ENCODE peak calls at places on chromosome 20, in nine cellular contexts. C is adrenal gland, V is epithelial cell of proximal tubule, J is fibroblast of pulmonary artery, S is neural progenitor cell, O is body of pancreas, D is uterus, X is AG09309, U is heart left ventricle. A is an unnamed sample.

GRCh38 chr20:3312940-3313656 is 74.1 kb upstream of the SLC4A11 start:
- DNase-seq in O (peak; percentile 31), C (peak; percentile 58), U (no peak), V (peak; percentile 56), S (no peak), D (no peak), J (peak; percentile 80), X (peak; percentile 67), A (peak; percentile 66)

GRCh38 chr20:42744756-42745465 is 444.8 kb downstream of the PTPRT start:
- DNase-seq in O (no peak), S (no peak), C (no peak), D (no peak), U (no peak), X (no peak), J (no peak), V (no peak), A (no peak)

GRCh38 chr20:33686008-33686983 is at the start of gene E2F1:
- DNase-seq in J (peak; percentile 88), U (peak; percentile 98), X (no peak), C (peak; percentile 95), S (peak; percentile 99), O (peak; percentile 96), D (peak; percentile 96), V (no peak), A (peak; percentile 61)

GRCh38 chr20:51529758-51530157 is 12.8 kb downstream of the NFATC2 start:
- DNase-seq in D (no peak), V (no peak), J (no peak), X (no peak), O (no peak), S (no peak), C (no peak), U (no peak), A (no peak)

GRCh38 chr20:13401596-13401995 is 180.5 kb downstream of the ISM1 start:
- DNase-seq in D (no peak), J (peak; percentile 22), X (no peak), U (no peak), S (no peak), C (no peak), V (no peak), O (no peak), A (no peak)

GRCh38 chr20:63536241-63536977 is 767 bp downstream of the PTK6 start:
- DNase-seq in J (peak; percentile 30), O (no peak), D (no peak), C (no peak), U (peak; percentile 33), X (no peak), S (no peak), V (no peak), A (no peak)

GRCh38 chr20:22453244-22454080 is 130.9 kb downstream of the FOXA2 start:
- DNase-seq in J (peak; percentile 26), S (peak; percentile 51), U (no peak), O (peak; percentile 46), V (no peak), X (no peak), D (no peak), C (no peak), A (no peak)

GRCh38 chr20:14790771-14791517 is 453.5 kb upstream of the FLRT3 start:
- DNase-seq in C (no peak), S (peak; percentile 8), V (no peak), U (no peak), D (no peak), J (peak; percentile 3), O (no peak), X (no peak), A (no peak)

GRCh38 chr20:385448-385847 is 4.9 kb downstream of the TRIB3 start:
- DNase-seq in D (no peak), O (no peak), U (no peak), C (no peak), S (no peak), J (no peak), X (no peak), V (peak; percentile 72), A (no peak)

GRCh38 chr20:48910360-48910781 is 11.1 kb upstream of the ARFGEF2 start:
- DNase-seq in S (no peak), C (no peak), U (no peak), D (no peak), J (peak; percentile 70), V (no peak), X (no peak), O (no peak), A (no peak)

GRCh38 chr20:43322851-43323250 is 133.1 kb upstream of the PTPRT start:
- DNase-seq in O (no peak), D (no peak), J (peak; percentile 31), U (no peak), S (no peak), C (peak; percentile 16), V (no peak), X (no peak), A (no peak)

GRCh38 chr20:24581443-24582170 is 112.2 kb downstream of the SYNDIG1 start:
- DNase-seq in U (no peak), D (no peak), X (no peak), S (no peak), C (no peak), O (no peak), J (no peak), V (no peak), A (no peak)

GRCh38 chr20:5626603-5627002 is 123.6 kb upstream of the SHLD1 start:
- DNase-seq in O (no peak), S (no peak), X (no peak), V (no peak), C (no peak), U (no peak), D (no peak), J (no peak), A (no peak)

GRCh38 chr20:62395311-62396242 is 8.7 kb downstream of the RPS21 start:
- DNase-seq in S (no peak), U (no peak), J (no peak), D (no peak), X (no peak), O (no peak), C (no peak), V (no peak), A (no peak)
- TF ChIP-seq CTCF in S (no peak), U (no peak), J (no peak), D (no peak), X (peak; percentile 22), O (no peak), C (no peak), V (no peak), A (peak; percentile 18)

DNA sequence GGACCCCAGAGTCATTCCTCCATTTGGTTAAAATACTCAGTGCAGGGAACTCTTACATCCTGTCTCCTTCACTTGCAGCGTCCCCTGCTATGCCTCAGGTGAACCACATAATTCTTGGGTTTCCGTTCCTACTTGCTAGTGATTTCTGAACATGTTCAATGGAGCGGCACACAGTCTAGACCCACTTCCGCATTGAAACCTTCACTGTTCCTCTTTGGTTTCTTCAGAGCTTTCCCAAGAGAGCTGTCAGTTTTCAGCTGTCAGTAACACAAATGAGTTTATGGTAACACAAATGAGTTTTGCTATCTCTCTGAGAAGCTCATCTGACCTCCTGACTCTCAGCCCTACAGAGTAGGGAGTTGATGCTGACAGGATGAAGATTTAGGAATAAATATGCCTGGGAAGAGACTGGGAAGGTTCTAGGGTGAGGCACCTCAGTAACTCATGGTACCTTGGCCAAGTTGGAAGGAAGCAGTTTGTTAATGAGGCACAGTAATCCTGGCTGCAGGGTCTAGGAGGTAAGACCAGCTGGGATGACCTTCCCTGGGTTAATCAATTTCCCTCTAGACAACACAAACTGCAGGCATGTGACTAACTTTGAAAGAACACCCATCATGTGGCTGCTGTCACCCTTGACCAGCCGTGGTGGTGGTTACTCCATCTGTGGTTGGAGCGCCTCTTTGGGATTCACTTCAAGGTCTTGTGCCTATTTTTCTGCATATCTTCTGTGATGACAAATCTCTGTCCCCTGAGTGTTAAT is 5.4 kb downstream of the SYS1 start:
- DNase-seq in U (no peak), S (no peak), J (no peak), O (no peak), V (no peak), X (no peak), D (no peak), C (peak; percentile 45), A (no peak)
- H3K4me3 ChIP-seq in U (no peak overlapping the region), S (no peak overlapping the region), J (no peak overlapping the region), O (no peak overlapping the region), V (no peak overlapping the region), X (no peak overlapping the region), D (no peak overlapping the region), C (no peak overlapping the region), A (no peak overlapping the region)

DNA sequence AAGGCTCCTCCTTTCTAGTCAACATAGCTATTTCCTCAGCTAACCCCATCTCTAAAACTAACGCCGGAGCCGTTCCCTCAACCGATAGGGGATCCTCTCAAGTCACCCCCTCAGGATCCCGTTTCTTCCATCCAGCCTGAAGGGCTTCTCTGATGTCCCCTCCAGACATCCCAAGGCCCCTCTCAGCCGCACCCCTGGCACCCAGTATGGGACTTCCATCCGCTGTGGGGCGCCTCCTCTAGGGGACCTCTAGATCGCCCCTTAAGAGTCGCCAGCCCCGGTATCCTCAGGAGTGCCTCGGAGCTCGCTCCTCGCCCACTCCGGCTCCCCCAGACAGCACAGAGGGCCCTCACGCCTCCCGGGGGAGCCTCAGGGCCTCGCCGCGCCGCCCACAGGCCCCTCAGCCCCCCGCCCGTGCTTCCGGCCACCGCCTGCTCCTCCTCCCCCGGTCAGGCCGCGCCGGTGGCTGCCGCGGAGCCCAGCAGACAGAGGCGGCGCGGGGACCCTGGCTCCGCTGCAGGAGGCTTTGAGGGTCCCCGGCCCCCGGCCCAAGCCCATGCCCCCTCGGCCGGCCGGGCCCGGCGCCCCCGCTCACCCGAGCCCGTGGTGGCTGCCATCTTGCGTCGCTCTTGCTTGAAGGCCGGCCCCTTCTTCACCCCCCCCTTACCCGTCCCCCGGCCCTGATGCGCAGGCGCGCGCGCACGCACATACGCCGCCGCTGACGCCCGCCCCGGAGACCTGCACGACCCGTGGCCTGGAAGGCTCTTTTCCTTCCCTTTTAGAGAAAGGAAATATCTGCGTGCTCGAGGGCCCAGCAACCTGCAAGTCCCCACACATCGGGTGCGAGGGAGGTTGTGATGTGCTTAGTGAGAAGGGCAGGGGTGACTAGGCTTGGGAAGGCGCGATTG is at the start of gene UBE2V1:
- DNase-seq in X (no peak), V (no peak), U (peak; percentile 96), J (peak; percentile 86), D (peak; percentile 86), C (peak; percentile 88), O (peak; percentile 89), S (peak; percentile 94), A (no peak)
- TF ChIP-seq CTCF in X (peak; percentile 48), V (peak; percentile 43), U (peak; percentile 29), J (peak; percentile 38), D (no peak), C (no peak), O (no peak), S (peak; percentile 35), A (peak; percentile 54)

GRCh38 chr20:57710841-57711240 is 1.0 kb upstream of the PMEPA1 start:
- DNase-seq in S (no peak), J (no peak), D (no peak), U (no peak), C (no peak), X (no peak), O (no peak), V (no peak), A (no peak)

GRCh38 chr20:57711826-57712225 is 2.0 kb upstream of the PMEPA1 start:
- DNase-seq in C (no peak), V (no peak), J (no peak), S (no peak), U (no peak), D (no peak), X (no peak), O (no peak), A (no peak)

GRCh38 chr20:57708694-57709673 is 831 bp downstream of the PMEPA1 start:
- DNase-seq in O (peak; percentile 45), X (no peak), U (peak; percentile 62), J (peak; percentile 18), C (no peak), S (peak; percentile 37), V (no peak), D (peak; percentile 45), A (no peak)

GRCh38 chr20:57711311-57711712 is 1.5 kb upstream of the PMEPA1 start:
- DNase-seq in C (no peak), X (no peak), J (no peak), D (no peak), U (no peak), V (no peak), O (no peak), S (no peak), A (no peak)

GRCh38 chr20:57709823-57710799 is at the start of gene PMEPA1:
- DNase-seq in O (peak; percentile 95), C (peak; percentile 94), J (peak; percentile 95), X (peak; percentile 81), D (peak; percentile 96), V (no peak), S (peak; percentile 90), U (peak; percentile 97), A (peak; percentile 81)
- H3K4me3 ChIP-seq in O (peak within 1 kb of the TSS; percentile 29), C (peak within 1 kb of the TSS; percentile 71), J (peak within 1 kb of the TSS; percentile 75), X (peak within 1 kb of the TSS; percentile 52), D (peak within 1 kb of the TSS; percentile 50), V (peak within 1 kb of the TSS; percentile 98), S (peak within 1 kb of the TSS; percentile 61), U (peak within 1 kb of the TSS; percentile 77), A (peak within 1 kb of the TSS; percentile 95)

A was measured in retinal pigment epithelial cell.